ENCODE peak calls at places on chromosomes 13 and 19, in four cellular contexts. W is lung microvascular endothelial cell; P is foreskin fibroblast; M is activated T-cell treated with anti-CD3 and anti-CD28 coated beads, Interleukin-2, amount 50 U/mL, for 72 hours. H is an unnamed sample.

GRCh38 chr13:111557921-111558699 is 237.7 kb downstream of the TEX29 start:
- DNase-seq in W (no peak), P (no peak), M (no peak), H (no peak)

GRCh38 chr19:5369962-5370367 is 29.4 kb upstream of the PTPRS start:
- DNase-seq in W (peak; percentile 35), P (no peak), M (peak; percentile 73), H (no peak)

GRCh38 chr19:49241769-49242168 is 83.2 kb downstream of the SLC6A16 start:
- DNase-seq in W (no peak), P (no peak), M (no peak), H (no peak)

GRCh38 chr19:9672893-9673292 is 2.0 kb downstream of the ZNF562 start:
- DNase-seq in W (no peak), P (no peak), M (no peak), H (no peak)

GRCh38 chr13:100304241-100304640 is 215.3 kb downstream of the PCCA start:
- DNase-seq in W (no peak), P (no peak), M (no peak), H (no peak)

GRCh38 chr13:40770609-40770933 is 419 bp downstream of the MRPS31 start:
- DNase-seq in W (no peak), P (no peak), M (no peak), H (no peak)

GRCh38 chr13:40120781-40121180 is 465.3 kb downstream of the COG6 start:
- DNase-seq in W (no peak), P (no peak), M (no peak), H (peak; percentile 61)

GRCh38 chr13:110119943-110120905 is 186.7 kb downstream of the COL4A1 start:
- DNase-seq in W (no peak), P (no peak), M (no peak), H (no peak)

GRCh38 chr13:36297600-36298338 is at the start of gene CCDC169:
- DNase-seq in W (peak; percentile 68), P (peak; percentile 64), M (peak; percentile 76), H (peak; percentile 46)

GRCh38 chr13:49341941-49342340 is 94.2 kb downstream of the CDADC1 start:
- DNase-seq in W (no peak), P (no peak), M (no peak), H (no peak)

GRCh38 chr13:75666646-75667351 is 30.7 kb downstream of the LMO7 start:
- DNase-seq in W (no peak), P (peak; percentile 65), M (no peak), H (peak; percentile 33)

GRCh38 chr19:10338940-10339339 is 484 bp downstream of the ICAM3 start:
- DNase-seq in W (no peak), P (no peak), M (no peak), H (no peak)

GRCh38 chr19:40718774-40719391 is 2.0 kb downstream of the ITPKC start:
- DNase-seq in W (peak; percentile 39), P (peak; percentile 76), M (peak; percentile 25), H (no peak)

GRCh38 chr13:26946675-26947342 is 186.2 kb upstream of the GPR12 start:
- DNase-seq in W (peak; percentile 59), P (peak; percentile 31), M (no peak), H (peak; percentile 21)

GRCh38 chr13:96473463-96474157 is 383.7 kb downstream of the HS6ST3 start:
- DNase-seq in W (peak; percentile 42), P (no peak), M (no peak), H (no peak)

GRCh38 chr13:36057041-36057440 is 74.1 kb downstream of the DCLK1 start:
- DNase-seq in W (no peak), P (no peak), M (no peak), H (no peak)

GRCh38 chr13:74206061-74206561 is 71.9 kb upstream of the KLF12 start:
- DNase-seq in W (no peak), P (peak; percentile 61), M (no peak), H (peak; percentile 80)

GRCh38 chr13:74052402-74052928 is 81.7 kb downstream of the KLF12 start:
- DNase-seq in W (no peak), P (no peak), M (no peak), H (peak; percentile 31)

GRCh38 chr13:89627991-89628390 is 1719.5 kb upstream of the MIR17HG start:
- DNase-seq in W (no peak), P (no peak), M (no peak), H (no peak)

GRCh38 chr13:46622918-46623256 is 69.9 kb downstream of the LRCH1 start:
- DNase-seq in W (no peak), P (peak; percentile 87), M (no peak), H (peak; percentile 91)

GRCh38 chr19:33252971-33253370 is 27.3 kb upstream of the SLC7A10 start:
- DNase-seq in W (no peak), P (no peak), M (no peak), H (no peak)

GRCh38 chr19:41364546-41365391 is 820 bp upstream of the B9D2 start:
- DNase-seq in W (no peak), P (no peak), M (peak; percentile 6), H (no peak)

GRCh38 chr13:114067381-114067885 is 65.0 kb downstream of the RASA3 start:
- DNase-seq in W (peak; percentile 36), P (peak; percentile 82), M (peak; percentile 35), H (peak; percentile 88)

GRCh38 chr19:55098716-55099556 is 18.5 kb downstream of the PPP1R12C start:
- DNase-seq in W (no peak), P (no peak), M (no peak), H (no peak)

GRCh38 chr19:51621178-51621577 is 9.0 kb downstream of the SIGLEC5 start:
- DNase-seq in W (no peak), P (no peak), M (no peak), H (no peak)

GRCh38 chr19:40690699-40691420 is 409 bp upstream of the NUMBL start:
- DNase-seq in W (peak; percentile 93), P (peak; percentile 92), M (peak; percentile 90), H (peak; percentile 79)

GRCh38 chr19:32322541-32322940 is 22.9 kb upstream of the ZNF507 start:
- DNase-seq in W (no peak), P (no peak), M (no peak), H (no peak)

GRCh38 chr19:35560271-35560670 is 3.2 kb downstream of the ATP4A start:
- DNase-seq in W (no peak), P (no peak), M (no peak), H (no peak)

GRCh38 chr19:1977116-1977515 is 36.1 kb downstream of the CSNK1G2 start:
- DNase-seq in W (no peak), P (no peak), M (no peak), H (no peak)

GRCh38 chr13:60139272-60139671 is 24.5 kb downstream of the DIAPH3 start:
- DNase-seq in W (no peak), P (peak; percentile 16), M (no peak), H (no peak)

GRCh38 chr19:1449467-1450442 is at the start of gene APC2:
- DNase-seq in W (no peak), P (no peak), M (peak; percentile 70), H (no peak)

GRCh38 chr19:3443840-3444694 is 36.3 kb downstream of the SMIM24 start:
- DNase-seq in W (peak; percentile 82), P (peak; percentile 49), M (no peak), H (no peak)

GRCh38 chr19:44051654-44052402 is at the start of gene ZNF223:
- DNase-seq in W (peak; percentile 91), P (peak; percentile 90), M (peak; percentile 45), H (peak; percentile 96)